ENCODE peak calls at places on chromosomes 12 and 14, in eight cellular contexts. R is tibial nerve; F is left kidney; I is activated T-helper 1 cell treated with Interleukin-2 at 50 U/mL for 16 hours; P is SW480; K is ureter; C is stimulated activated CD4-positive, alpha-beta T cell treated with anti-CD3 and anti-CD28 coated beads, Interleukin-15, amount 100 ng/mL, for 24 hours; V is stimulated activated CD8-positive, alpha-beta memory T cell treated with anti-CD3 and anti-CD28 coated beads, Interleukin-15, amount 100 ng/mL, for 4 hours. N is an unnamed sample.

GRCh38 chr12:112961074-112961473 is 17.2 kb upstream of the OAS2 start:
- DNase-seq in R (no peak), F (no peak), I (no peak), P (peak), K (no peak), C (no peak), V (no peak), N (no peak)

GRCh38 chr12:27143676-27144075 is 61.3 kb upstream of the C12orf71 start:
- DNase-seq in R (no peak), F (no peak), I (no peak), P (no peak), K (no peak), C (no peak), V (no peak), N (no peak)

GRCh38 chr12:253116-253831 is 9.4 kb downstream of the SLC6A13 start:
- DNase-seq in R (no peak), F (no peak), I (no peak), P (no peak), K (no peak), C (no peak), V (no peak), N (no peak)

GRCh38 chr12:80681287-80681686 is 26.1 kb upstream of the MYF6 start:
- DNase-seq in R (no peak), F (no peak), I (no peak), P (no peak), K (no peak), C (no peak), V (no peak), N (no peak)

GRCh38 chr14:102945346-102946130 is 23.1 kb downstream of the AMN start:
- DNase-seq in R (no peak), F (peak), I (no peak), P (no peak), K (no peak), C (no peak), V (no peak), N (no peak)

GRCh38 chr12:113295846-113296556 is 38.9 kb downstream of the SLC8B1 start:
- DNase-seq in R (no peak), F (no peak), I (no peak), P (no peak), K (no peak), C (no peak), V (no peak), N (no peak)

GRCh38 chr14:87305345-87305744 is 687.6 kb downstream of the GALC start:
- DNase-seq in R (no peak), F (no peak), I (no peak), P (no peak), K (no peak), C (no peak), V (no peak), N (no peak)

GRCh38 chr12:103986823-103987222 is 21.2 kb downstream of the TDG start:
- DNase-seq in R (no peak), F (no peak), I (no peak), P (no peak), K (no peak), C (no peak), V (no peak), N (no peak)

GRCh38 chr12:19553177-19553576 is 113.9 kb downstream of the AEBP2 start:
- DNase-seq in R (no peak), F (peak), I (no peak), P (no peak), K (no peak), C (no peak), V (no peak), N (no peak)

GRCh38 chr14:93306844-93307243 is 26.0 kb downstream of the BTBD7 start:
- DNase-seq in R (no peak), F (no peak), I (no peak), P (no peak), K (no peak), C (no peak), V (no peak), N (no peak)

GRCh38 chr12:31582155-31582554 is 8.8 kb downstream of the DENND5B start:
- DNase-seq in R (no peak), F (no peak), I (no peak), P (no peak), K (no peak), C (no peak), V (no peak), N (no peak)

GRCh38 chr12:65663648-65664047 is 160.6 kb upstream of the HMGA2 start:
- DNase-seq in R (no peak), F (no peak), I (no peak), P (no peak), K (no peak), C (no peak), V (no peak), N (no peak)

GRCh38 chr12:89345830-89346740 is 6.2 kb downstream of the DUSP6 start:
- DNase-seq in R (no peak), F (peak), I (no peak), P (peak), K (peak), C (peak), V (no peak), N (peak)

GRCh38 chr12:112924986-112925385 is 13.3 kb upstream of the OAS3 start:
- DNase-seq in R (no peak), F (peak), I (no peak), P (no peak), K (no peak), C (no peak), V (no peak), N (no peak)